ENCODE peak calls at places on chromosome 21, in nine cellular contexts. Z is SK-N-SH, M is GM23338, F is Panc1, G is suprapubic skin, O is upper lobe of left lung, C is breast epithelium, Y is sigmoid colon, S is transverse colon. U is an unnamed sample. For H3K4me1, the result is how much of the 10 kb centered on the place peaks cover.

GRCh38 chr21:22791986-22792560 is 1793.9 kb downstream of the NCAM2 start:
- DNase-seq in Z (peak), M (peak), F (peak), G (no peak), O (no peak), C (no peak), Y (no peak), S (no peak), U (no peak)

GRCh38 chr21:31142600-31142999 is 104.3 kb upstream of the KRTAP19-8 start:
- DNase-seq in Z (peak), M (peak), F (no peak), G (no peak), O (no peak), C (no peak), Y (no peak), S (no peak), U (no peak)

GRCh38 chr21:39016740-39017315 is 166.4 kb downstream of the PSMG1 start:
- DNase-seq in Z (no peak), M (no peak), F (no peak), G (no peak), O (no peak), C (no peak), Y (no peak), S (peak), U (no peak)

GRCh38 chr21:42239973-42240372 is 21.0 kb downstream of the ABCG1 start:
- DNase-seq in Z (no peak), M (no peak), F (no peak), G (no peak), O (no peak), C (no peak), Y (no peak), S (no peak), U (no peak)

GRCh38 chr21:28823464-28823863 is 169.2 kb downstream of the LTN1 start:
- DNase-seq in Z (no peak), M (no peak), F (no peak), G (no peak), O (no peak), C (no peak), Y (no peak), S (no peak), U (no peak)

GRCh38 chr21:39132248-39132647 is 51.0 kb downstream of the PSMG1 start:
- DNase-seq in Z (no peak), M (no peak), F (no peak), G (no peak), O (no peak), C (no peak), Y (no peak), S (no peak), U (no peak)

GRCh38 chr21:29316029-29316742 is 17.5 kb downstream of the BACH1 start:
- DNase-seq in Z (no peak), M (no peak), F (no peak), G (no peak), O (no peak), C (no peak), Y (no peak), S (no peak), U (no peak)

GRCh38 chr21:26127918-26128317 is 42.7 kb downstream of the APP start:
- DNase-seq in Z (no peak), M (no peak), F (no peak), G (no peak), O (no peak), C (no peak), Y (no peak), S (no peak), U (no peak)

GRCh38 chr21:46118305-46118870 is 20.5 kb downstream of the COL6A2 start:
- DNase-seq in Z (peak), M (no peak), F (no peak), G (peak), O (peak), C (peak), Y (peak), S (no peak), U (no peak)

GRCh38 chr21:46437511-46437910 is 21.2 kb upstream of the DIP2A start:
- DNase-seq in Z (no peak), M (no peak), F (no peak), G (no peak), O (no peak), C (no peak), Y (no peak), S (no peak), U (no peak)

GRCh38 chr21:17803536-17803935 is 15.6 kb downstream of the C21orf91 start:
- DNase-seq in Z (no peak), M (no peak), F (no peak), G (no peak), O (no peak), C (no peak), Y (no peak), S (no peak), U (no peak)

GRCh38 chr21:25911730-25912401 is 177.1 kb downstream of the GABPA start:
- DNase-seq in Z (no peak), M (no peak), F (no peak), G (no peak), O (peak), C (no peak), Y (no peak), S (peak), U (no peak)

GRCh38 chr21:43196789-43197188 is 28.0 kb downstream of the CRYAA start:
- DNase-seq in Z (no peak), M (no peak), F (no peak), G (peak), O (no peak), C (peak), Y (peak), S (peak), U (no peak)

GRCh38 chr21:25871566-25871965 is 136.8 kb downstream of the GABPA start:
- DNase-seq in Z (no peak), M (peak), F (no peak), G (no peak), O (no peak), C (no peak), Y (no peak), S (no peak), U (no peak)

GRCh38 chr21:37458669-37459276 is 92.2 kb downstream of the DYRK1A start:
- DNase-seq in Z (no peak), M (peak), F (no peak), G (no peak), O (no peak), C (no peak), Y (no peak), S (no peak), U (no peak)
- H3K4me1 ChIP-seq in Z (under half), M (half or more), F (under half), G (half or more), O (half or more), C (under half), Y (half or more), S (under half), U (half or more)

GRCh38 chr21:16195476-16195875 is 465.7 kb downstream of the USP25 start:
- DNase-seq in Z (no peak), M (no peak), F (no peak), G (no peak), O (no peak), C (no peak), Y (no peak), S (no peak), U (no peak)

GRCh38 chr21:16193758-16194606 is 464.2 kb downstream of the USP25 start:
- DNase-seq in Z (no peak), M (peak), F (no peak), G (peak), O (no peak), C (no peak), Y (peak), S (peak), U (no peak)

GRCh38 chr21:16196521-16197208 is 466.9 kb downstream of the USP25 start:
- DNase-seq in Z (no peak), M (no peak), F (no peak), G (no peak), O (no peak), C (no peak), Y (no peak), S (no peak), U (no peak)

GRCh38 chr21:16194851-16195251 is 465.1 kb downstream of the USP25 start:
- DNase-seq in Z (no peak), M (no peak), F (no peak), G (no peak), O (no peak), C (no peak), Y (no peak), S (no peak), U (no peak)

GRCh38 chr21:16195896-16196443 is 466.2 kb downstream of the USP25 start:
- DNase-seq in Z (no peak), M (no peak), F (no peak), G (no peak), O (no peak), C (no peak), Y (no peak), S (no peak), U (no peak)
- TF ChIP-seq POLR2AphosphoS5 in Z (no peak), M (no peak), F (no peak), G (no peak), O (no peak), C (no peak), Y (no peak), S (no peak), U (no peak)

DNA sequence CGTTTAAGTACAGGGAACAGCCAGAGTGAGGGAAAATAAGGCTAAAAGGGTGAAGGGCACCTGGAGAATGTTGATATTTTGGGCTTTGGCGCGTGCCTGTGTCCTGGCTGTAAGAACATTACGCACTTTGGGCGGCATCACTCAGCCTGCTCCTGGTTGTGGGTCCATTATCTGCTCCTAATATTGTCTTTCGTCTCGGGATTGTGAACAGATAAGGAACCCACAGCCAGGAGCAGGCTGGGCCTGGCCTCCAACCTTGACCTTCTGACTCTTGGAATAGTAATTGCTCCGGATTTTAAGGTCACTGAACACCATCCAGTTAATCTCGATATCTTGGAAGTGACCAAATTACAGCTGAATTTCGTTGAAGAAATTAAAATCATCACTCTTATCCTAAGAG is 61.9 kb downstream of the TCP10L start:
- DNase-seq in Z (no peak), M (no peak), F (no peak), G (no peak), O (no peak), C (no peak), Y (peak), S (no peak), U (no peak)
- H3K27ac ChIP-seq in Z (peak), M (peak), F (no peak), G (peak), O (peak), C (peak), Y (peak), S (peak), U (peak)

GRCh38 chr21:44914176-44914874 is 6.4 kb downstream of the ITGB2 start:
- DNase-seq in Z (no peak), M (no peak), F (no peak), G (no peak), O (peak), C (no peak), Y (no peak), S (peak), U (no peak)
- H3K4me1 ChIP-seq in Z (under half), M (under half), F (under half), G (under half), O (half or more), C (under half), Y (under half), S (under half), U (under half)

GRCh38 chr21:34129039-34129891 is 55.9 kb downstream of the MRPS6 start:
- DNase-seq in Z (peak), M (peak), F (no peak), G (no peak), O (no peak), C (no peak), Y (peak), S (peak), U (peak)
- TF ChIP-seq POLR2AphosphoS5 in Z (no peak), M (no peak), F (no peak), G (no peak), O (no peak), C (no peak), Y (peak), S (peak), U (peak)

DNA sequence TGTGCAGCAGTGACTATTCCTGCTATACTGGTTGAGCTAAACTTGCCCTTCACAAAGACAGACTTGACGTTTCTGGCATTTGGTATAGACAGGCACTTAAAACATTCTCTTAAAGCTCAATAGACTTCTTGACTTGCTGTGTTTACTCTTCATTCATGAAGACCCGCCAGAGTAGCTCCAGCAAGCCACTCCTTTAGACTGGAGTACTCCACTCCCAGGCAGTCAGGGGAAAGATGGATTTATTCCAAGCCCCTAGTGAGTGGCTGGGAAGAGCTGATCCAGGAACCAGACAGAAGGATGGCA is 70.7 kb downstream of the EVA1C start:
- DNase-seq in Z (no peak), M (no peak), F (no peak), G (no peak), O (no peak), C (no peak), Y (no peak), S (no peak), U (no peak)
- H3K27ac ChIP-seq in Z (no peak), M (no peak), F (no peak), G (peak), O (peak), C (peak), Y (no peak), S (no peak), U (no peak)

GRCh38 chr21:34094949-34095348 is 21.6 kb downstream of the MRPS6 start:
- DNase-seq in Z (no peak), M (no peak), F (no peak), G (no peak), O (no peak), C (no peak), Y (no peak), S (no peak), U (no peak)
- H3K4me1 ChIP-seq in Z (under half), M (under half), F (under half), G (under half), O (under half), C (under half), Y (under half), S (under half), U (under half)

GRCh38 chr21:33550772-33551660 is 8.2 kb downstream of the SON start:
- DNase-seq in Z (no peak), M (no peak), F (no peak), G (no peak), O (peak), C (no peak), Y (no peak), S (no peak), U (no peak)
- TF ChIP-seq POLR2AphosphoS5 in Z (no peak), M (no peak), F (no peak), G (no peak), O (no peak), C (no peak), Y (no peak), S (no peak), U (no peak)

U was measured in esophagus muscularis mucosa.